ENCODE peak calls at places on chromosomes 4 and X, in four cellular contexts. F is M059J, Q is astrocyte of the spinal cord, N is omental fat pad. D is an unnamed sample.

GRCh38 chrX:139691843-139692505 is 16.0 kb downstream of the MCF2 start:
- DNase-seq in F (peak), Q (peak), N (no peak), D (no peak)

GRCh38 chr4:87559090-87559837 is 30.1 kb upstream of the SPARCL1 start:
- DNase-seq in F (peak), Q (no peak), N (no peak), D (no peak)

GRCh38 chr4:129233691-129234090 is 137.7 kb downstream of the C4orf33 start:
- DNase-seq in F (no peak), Q (no peak), N (no peak), D (no peak)

GRCh38 chr4:4990857-4991540 is 28.3 kb downstream of the CYTL1 start:
- DNase-seq in F (peak), Q (peak), N (peak), D (peak)

GRCh38 chr4:41181037-41181436 is 33.3 kb downstream of the APBB2 start:
- DNase-seq in F (no peak), Q (no peak), N (no peak), D (peak)

GRCh38 chrX:41634284-41634683 is 54.5 kb upstream of the GPR34 start:
- DNase-seq in F (no peak), Q (peak), N (no peak), D (peak)

GRCh38 chr4:62683799-62684566 is 1483.9 kb downstream of the ADGRL3 start:
- DNase-seq in F (no peak), Q (no peak), N (no peak), D (no peak)

GRCh38 chr4:153450545-153450917 is 15.6 kb upstream of the TMEM131L start:
- DNase-seq in F (no peak), Q (no peak), N (no peak), D (no peak)

GRCh38 chr4:14149469-14150030 is 522.0 kb upstream of the BOD1L1 start:
- DNase-seq in F (no peak), Q (no peak), N (no peak), D (no peak)

GRCh38 chr4:135724426-135724825 is 1522.8 kb upstream of the PABPC4L start:
- DNase-seq in F (peak), Q (no peak), N (no peak), D (no peak)

GRCh38 chrX:38069991-38070390 is 63.6 kb downstream of the SYTL5 start:
- DNase-seq in F (no peak), Q (no peak), N (no peak), D (no peak)

GRCh38 chrX:100296183-100296753 is 113.8 kb downstream of the PCDH19 start:
- DNase-seq in F (no peak), Q (no peak), N (no peak), D (no peak)

GRCh38 chrX:110992611-110993010 is 103.4 kb upstream of the PAK3 start:
- DNase-seq in F (peak), Q (peak), N (no peak), D (no peak)

GRCh38 chrX:40298569-40298968 is 200.8 kb upstream of the BCOR start:
- DNase-seq in F (no peak), Q (no peak), N (no peak), D (no peak)

GRCh38 chr4:52982246-52982950 is 120.3 kb downstream of the RASL11B start:
- DNase-seq in F (peak), Q (peak), N (no peak), D (peak)

GRCh38 chr4:48777739-48778138 is 2.3 kb downstream of the FRYL start:
- DNase-seq in F (no peak), Q (no peak), N (no peak), D (no peak)

GRCh38 chr4:13162886-13163285 is 321.3 kb downstream of the RAB28 start:
- DNase-seq in F (peak), Q (peak), N (no peak), D (no peak)

GRCh38 chr4:53128959-53129358 is 236.9 kb downstream of the SCFD2 start:
- DNase-seq in F (no peak), Q (no peak), N (no peak), D (no peak)

GRCh38 chr4:185265942-185266341 is 56.5 kb downstream of the SNX25 start:
- DNase-seq in F (peak), Q (peak), N (no peak), D (no peak)

GRCh38 chrX:70479197-70479969 is 34.7 kb downstream of the DLG3 start:
- DNase-seq in F (peak), Q (peak), N (no peak), D (no peak)

D was measured in pons.